ENCODE peak calls at places on chromosomes 6 and 20, in eight cellular contexts. A, J, M, S, E, W, N and T are unnamed samples.
A peak's percentile ranks its signal among the peaks of the same experiment; 100 is the strongest.

GRCh38 chr6:37819177-37819801 is at the start of gene ZFAND3:
- DNase-seq in A (peak; percentile 95), J (peak; percentile 90), M (peak; percentile 49), S (peak; percentile 96), E (peak; percentile 95), W (peak; percentile 97), N (peak; percentile 96), T (peak; percentile 80)

GRCh38 chr6:2396856-2397640 is 151.6 kb upstream of the GMDS start:
- DNase-seq in A (no peak), J (peak; percentile 6), M (peak; percentile 70), S (no peak), E (no peak), W (peak; percentile 34), N (no peak), T (peak; percentile 44)

GRCh38 chr6:112296694-112297093 is 42.3 kb upstream of the LAMA4 start:
- DNase-seq in A (no peak), J (no peak), M (no peak), S (no peak), E (no peak), W (no peak), N (no peak), T (no peak)

GRCh38 chr20:40958598-40958997 is 70.0 kb upstream of the TOP1 start:
- DNase-seq in A (peak; percentile 14), J (no peak), M (no peak), S (no peak), E (no peak), W (no peak), N (no peak), T (no peak)

GRCh38 chr20:50395258-50395729 is 114.9 kb upstream of the PTPN1 start:
- DNase-seq in A (no peak), J (no peak), M (no peak), S (peak; percentile 57), E (no peak), W (peak; percentile 48), N (no peak), T (peak; percentile 13)

GRCh38 chr6:44039839-44040350 is 87.4 kb downstream of the MRPL14 start:
- DNase-seq in A (no peak), J (no peak), M (no peak), S (no peak), E (no peak), W (no peak), N (no peak), T (no peak)

GRCh38 chr6:17352302-17352701 is 41.1 kb upstream of the CAP2 start:
- DNase-seq in A (no peak), J (no peak), M (no peak), S (no peak), E (no peak), W (peak; percentile 13), N (peak; percentile 35), T (peak; percentile 13)

GRCh38 chr6:79373880-79374279 is 139.4 kb upstream of the HMGN3 start:
- DNase-seq in A (no peak), J (no peak), M (no peak), S (no peak), E (no peak), W (no peak), N (no peak), T (no peak)

GRCh38 chr6:49606696-49607390 is 29.8 kb downstream of the RHAG start:
- DNase-seq in A (peak; percentile 33), J (peak; percentile 71), M (peak; percentile 8), S (peak; percentile 32), E (peak; percentile 26), W (peak; percentile 76), N (peak; percentile 86), T (peak; percentile 55)

GRCh38 chr6:161226005-161226964 is 47.6 kb downstream of the AGPAT4 start:
- DNase-seq in A (peak; percentile 45), J (no peak), M (no peak), S (no peak), E (peak; percentile 24), W (no peak), N (no peak), T (no peak)

GRCh38 chr20:44704551-44704971 is 10.6 kb upstream of the CCN5 start:
- DNase-seq in A (no peak), J (no peak), M (peak; percentile 67), S (peak; percentile 90), E (no peak), W (peak; percentile 54), N (no peak), T (peak; percentile 61)